ENCODE peak calls at places on chromosomes 5 and 9, in seven cellular contexts. D is ELF-1; T is Caki2; I is activated CD8-positive, alpha-beta memory T cell treated with anti-CD3 and anti-CD28 coated beads for 48 hours; W is AG09319; M is activated CD4-positive, alpha-beta T cell treated with anti-CD3 and anti-CD28 coated beads, Interleukin-2, amount 50 U/mL, for 48 hours; R is mucosa of descending colon. F is an unnamed sample.

GRCh38 chr9:133943781-133944745 is 48.1 kb downstream of the VAV2 start:
- DNase-seq in D (no peak), T (no peak), I (no peak), W (no peak), M (no peak), R (peak; percentile 23), F (no peak)

GRCh38 chr5:132821791-132822190 is 8.7 kb downstream of the SHROOM1 start:
- DNase-seq in D (no peak), T (no peak), I (no peak), W (no peak), M (no peak), R (no peak), F (no peak)

GRCh38 chr5:167678457-167678856 is 613.0 kb upstream of the WWC1 start:
- DNase-seq in D (peak; percentile 9), T (no peak), I (no peak), W (no peak), M (no peak), R (no peak), F (no peak)

GRCh38 chr9:1979815-1980367 is 35.3 kb upstream of the SMARCA2 start:
- DNase-seq in D (no peak), T (no peak), I (no peak), W (peak; percentile 72), M (no peak), R (no peak), F (no peak)

GRCh38 chr5:116359575-116359974 is 215.0 kb downstream of the SEMA6A start:
- DNase-seq in D (no peak), T (no peak), I (no peak), W (no peak), M (no peak), R (no peak), F (peak; percentile 32)

GRCh38 chr5:76602094-76602726 is 21.0 kb downstream of the F2RL2 start:
- DNase-seq in D (no peak), T (no peak), I (no peak), W (no peak), M (no peak), R (no peak), F (peak; percentile 59)

GRCh38 chr9:120387257-120387999 is 192.5 kb downstream of the CDK5RAP2 start:
- DNase-seq in D (no peak), T (no peak), I (no peak), W (no peak), M (no peak), R (no peak), F (no peak)

GRCh38 chr9:129160712-129161533 is 17.1 kb downstream of the IER5L start:
- DNase-seq in D (no peak), T (no peak), I (no peak), W (no peak), M (no peak), R (no peak), F (no peak)

GRCh38 chr9:96067004-96067403 is 191.5 kb downstream of the ERCC6L2 start:
- DNase-seq in D (no peak), T (no peak), I (no peak), W (no peak), M (no peak), R (no peak), F (no peak)

GRCh38 chr9:110918316-110919054 is 119.8 kb downstream of the LPAR1 start:
- DNase-seq in D (no peak), T (no peak), I (no peak), W (no peak), M (no peak), R (no peak), F (peak; percentile 7)